ENCODE peak calls at places on chromosomes 7 and 10, in five cellular contexts. Y is left cardiac atrium; Z is LoVo; P is endothelial cell; L is central memory CD8-positive, alpha-beta T cell. Q is an unnamed sample.

GRCh38 chr10:128036746-128037542 is 89.3 kb downstream of the MKI67 start:
- DNase-seq in Y (no peak), Z (no peak), P (no peak), L (no peak), Q (no peak)

GRCh38 chr10:118951218-118951617 is 78.3 kb upstream of the NANOS1 start:
- DNase-seq in Y (no peak), Z (no peak), P (no peak), L (no peak), Q (no peak)

GRCh38 chr10:34236927-34237326 is 578.2 kb downstream of the PARD3 start:
- DNase-seq in Y (no peak), Z (no peak), P (no peak), L (no peak), Q (no peak)

GRCh38 chr10:60914676-60915075 is 29.3 kb downstream of the RHOBTB1 start:
- DNase-seq in Y (peak; percentile 37), Z (no peak), P (no peak), L (no peak), Q (no peak)

GRCh38 chr7:71710442-71710841 is 578.5 kb downstream of the GALNT17 start:
- DNase-seq in Y (no peak), Z (no peak), P (no peak), L (no peak), Q (no peak)

GRCh38 chr7:46603780-46604725 is 683.0 kb upstream of the IGFBP3 start:
- DNase-seq in Y (peak; percentile 93), Z (no peak), P (no peak), L (no peak), Q (peak; percentile 94)

GRCh38 chr7:131948434-131949053 is 392.1 kb upstream of the PODXL start:
- DNase-seq in Y (peak; percentile 68), Z (no peak), P (no peak), L (no peak), Q (peak; percentile 29)

GRCh38 chr7:154777023-154777422 is 225.9 kb downstream of the PAXIP1 start:
- DNase-seq in Y (no peak), Z (peak; percentile 5), P (no peak), L (no peak), Q (no peak)

GRCh38 chr7:36283711-36284130 is 105.9 kb upstream of the ANLN start:
- DNase-seq in Y (peak; percentile 65), Z (no peak), P (no peak), L (no peak), Q (peak; percentile 57)

GRCh38 chr10:32059472-32059871 is 3.2 kb upstream of the KIF5B start:
- DNase-seq in Y (no peak), Z (no peak), P (no peak), L (no peak), Q (no peak)

GRCh38 chr7:115799430-115799829 is 231.1 kb downstream of the TFEC start:
- DNase-seq in Y (no peak), Z (no peak), P (no peak), L (no peak), Q (no peak)

GRCh38 chr7:106772655-106773108 is 92.4 kb upstream of the PIK3CG start:
- DNase-seq in Y (no peak), Z (peak; percentile 39), P (no peak), L (no peak), Q (no peak)

GRCh38 chr10:43202224-43202656 is 64.0 kb downstream of the CSGALNACT2 start:
- DNase-seq in Y (peak; percentile 35), Z (no peak), P (peak; percentile 50), L (peak; percentile 33), Q (no peak)

GRCh38 chr7:47588704-47589225 is 6.9 kb upstream of the TNS3 start:
- DNase-seq in Y (no peak), Z (peak; percentile 44), P (no peak), L (no peak), Q (no peak)

GRCh38 chr10:60975716-60976115 is 31.7 kb upstream of the RHOBTB1 start:
- DNase-seq in Y (no peak), Z (no peak), P (no peak), L (no peak), Q (no peak)

GRCh38 chr7:112726076-112726475 is 64.1 kb downstream of the TMEM168 start:
- DNase-seq in Y (no peak), Z (no peak), P (no peak), L (no peak), Q (no peak)

GRCh38 chr7:1274121-1274875 is 41.6 kb downstream of the UNCX start:
- DNase-seq in Y (no peak), Z (no peak), P (no peak), L (no peak), Q (no peak)

GRCh38 chr7:24291271-24291670 is 7.3 kb downstream of the NPY start:
- DNase-seq in Y (no peak), Z (no peak), P (no peak), L (no peak), Q (no peak)

GRCh38 chr10:61296161-61296560 is 157.0 kb downstream of the TMEM26 start:
- DNase-seq in Y (no peak), Z (no peak), P (no peak), L (no peak), Q (no peak)

GRCh38 chr7:7219216-7219615 is 36.9 kb downstream of the C1GALT1 start:
- DNase-seq in Y (no peak), Z (no peak), P (no peak), L (no peak), Q (no peak)

Q was measured in left ventricle myocardium inferior.